ENCODE peak calls at places on chromosomes 3 and 15, in ten cellular contexts. One of them, this sample, is unnamed.

GRCh38 chr3:133663569-133664313 is 2.0 kb upstream of the TOPBP1 start:
- DNase-seq in right atrium auricular region: no peak
- DNase-seq in brain microvascular endothelial cell: peak; percentile 59
- DNase-seq in pancreas: no peak
- DNase-seq in HCT116: peak; percentile 63
- DNase-seq in body of pancreas: no peak
- DNase-seq in psoas muscle: no peak
- DNase-seq in spleen: no peak
- DNase-seq in CD8-positive, alpha-beta T cell: no peak
- DNase-seq in fibroblast of lung: peak; percentile 47
- DNase-seq in this sample: no peak

GRCh38 chr3:99537416-99537815 is 101.0 kb upstream of the COL8A1 start:
- DNase-seq in right atrium auricular region: no peak
- DNase-seq in brain microvascular endothelial cell: no peak
- DNase-seq in pancreas: no peak
- DNase-seq in HCT116: no peak
- DNase-seq in body of pancreas: no peak
- DNase-seq in psoas muscle: no peak
- DNase-seq in spleen: no peak
- DNase-seq in CD8-positive, alpha-beta T cell: no peak
- DNase-seq in fibroblast of lung: no peak
- DNase-seq in this sample: no peak

GRCh38 chr3:58524326-58524888 is 12.6 kb downstream of the ACOX2 start:
- DNase-seq in right atrium auricular region: peak; percentile 52
- DNase-seq in brain microvascular endothelial cell: no peak
- DNase-seq in pancreas: no peak
- DNase-seq in HCT116: no peak
- DNase-seq in body of pancreas: no peak
- DNase-seq in psoas muscle: no peak
- DNase-seq in spleen: no peak
- DNase-seq in CD8-positive, alpha-beta T cell: peak; percentile 34
- DNase-seq in fibroblast of lung: no peak
- DNase-seq in this sample: no peak

GRCh38 chr3:5846271-5846670 is 658.8 kb downstream of the EDEM1 start:
- DNase-seq in right atrium auricular region: no peak
- DNase-seq in brain microvascular endothelial cell: no peak
- DNase-seq in pancreas: no peak
- DNase-seq in HCT116: no peak
- DNase-seq in body of pancreas: no peak
- DNase-seq in psoas muscle: no peak
- DNase-seq in spleen: no peak
- DNase-seq in CD8-positive, alpha-beta T cell: no peak
- DNase-seq in fibroblast of lung: no peak
- DNase-seq in this sample: no peak

GRCh38 chr3:8283180-8283579 is 218.4 kb upstream of the LMCD1 start:
- DNase-seq in right atrium auricular region: no peak
- DNase-seq in brain microvascular endothelial cell: no peak
- DNase-seq in pancreas: no peak
- DNase-seq in HCT116: no peak
- DNase-seq in body of pancreas: no peak
- DNase-seq in psoas muscle: no peak
- DNase-seq in spleen: no peak
- DNase-seq in CD8-positive, alpha-beta T cell: no peak
- DNase-seq in fibroblast of lung: no peak
- DNase-seq in this sample: no peak

GRCh38 chr15:72566973-72567372 is 87.5 kb upstream of the GOLGA6B start:
- DNase-seq in right atrium auricular region: no peak
- DNase-seq in brain microvascular endothelial cell: no peak
- DNase-seq in pancreas: no peak
- DNase-seq in HCT116: no peak
- DNase-seq in body of pancreas: no peak
- DNase-seq in psoas muscle: no peak
- DNase-seq in spleen: no peak
- DNase-seq in CD8-positive, alpha-beta T cell: no peak
- DNase-seq in fibroblast of lung: no peak
- DNase-seq in this sample: no peak

GRCh38 chr3:188000361-188000861 is 153.5 kb upstream of the LPP start:
- DNase-seq in right atrium auricular region: no peak
- DNase-seq in brain microvascular endothelial cell: no peak
- DNase-seq in pancreas: peak; percentile 68
- DNase-seq in HCT116: no peak
- DNase-seq in body of pancreas: peak; percentile 43
- DNase-seq in psoas muscle: no peak
- DNase-seq in spleen: no peak
- DNase-seq in CD8-positive, alpha-beta T cell: no peak
- DNase-seq in fibroblast of lung: no peak
- DNase-seq in this sample: no peak

GRCh38 chr3:32817561-32818430 is at the start of gene TRIM71:
- DNase-seq in right atrium auricular region: no peak
- DNase-seq in brain microvascular endothelial cell: no peak
- DNase-seq in pancreas: no peak
- DNase-seq in HCT116: no peak
- DNase-seq in body of pancreas: no peak
- DNase-seq in psoas muscle: no peak
- DNase-seq in spleen: peak; percentile 69
- DNase-seq in CD8-positive, alpha-beta T cell: no peak
- DNase-seq in fibroblast of lung: no peak
- DNase-seq in this sample: no peak

GRCh38 chr3:179558742-179559364 is 3.9 kb upstream of the ACTL6A start:
- DNase-seq in right atrium auricular region: peak; percentile 80
- DNase-seq in brain microvascular endothelial cell: peak; percentile 80
- DNase-seq in pancreas: peak; percentile 23
- DNase-seq in HCT116: peak; percentile 57
- DNase-seq in body of pancreas: peak; percentile 49
- DNase-seq in psoas muscle: peak; percentile 36
- DNase-seq in spleen: peak; percentile 81
- DNase-seq in CD8-positive, alpha-beta T cell: no peak
- DNase-seq in fibroblast of lung: peak; percentile 58
- DNase-seq in this sample: peak; percentile 63

GRCh38 chr3:178562143-178562868 is 26.1 kb downstream of the KCNMB2 start:
- DNase-seq in right atrium auricular region: no peak
- DNase-seq in brain microvascular endothelial cell: peak; percentile 8
- DNase-seq in pancreas: no peak
- DNase-seq in HCT116: no peak
- DNase-seq in body of pancreas: no peak
- DNase-seq in psoas muscle: no peak
- DNase-seq in spleen: no peak
- DNase-seq in CD8-positive, alpha-beta T cell: no peak
- DNase-seq in fibroblast of lung: peak; percentile 18
- DNase-seq in this sample: no peak

GRCh38 chr3:66497982-66498671 is 2.7 kb downstream of the LRIG1 start:
- DNase-seq in right atrium auricular region: no peak
- DNase-seq in brain microvascular endothelial cell: no peak
- DNase-seq in pancreas: no peak
- DNase-seq in HCT116: no peak
- DNase-seq in body of pancreas: no peak
- DNase-seq in psoas muscle: no peak
- DNase-seq in spleen: no peak
- DNase-seq in CD8-positive, alpha-beta T cell: no peak
- DNase-seq in fibroblast of lung: no peak
- DNase-seq in this sample: no peak
- H3K27ac ChIP-seq in right atrium auricular region: peak overlapping the region; percentile 95
- H3K27ac ChIP-seq in brain microvascular endothelial cell: no peak overlapping the region
- H3K27ac ChIP-seq in pancreas: no peak overlapping the region
- H3K27ac ChIP-seq in HCT116: no peak overlapping the region
- H3K27ac ChIP-seq in body of pancreas: peak overlapping the region; percentile 85
- H3K27ac ChIP-seq in psoas muscle: peak overlapping the region; percentile 95
- H3K27ac ChIP-seq in spleen: no peak overlapping the region
- H3K27ac ChIP-seq in CD8-positive, alpha-beta T cell: no peak overlapping the region
- H3K27ac ChIP-seq in fibroblast of lung: no peak overlapping the region
- H3K27ac ChIP-seq in this sample: no peak overlapping the region

DNA sequence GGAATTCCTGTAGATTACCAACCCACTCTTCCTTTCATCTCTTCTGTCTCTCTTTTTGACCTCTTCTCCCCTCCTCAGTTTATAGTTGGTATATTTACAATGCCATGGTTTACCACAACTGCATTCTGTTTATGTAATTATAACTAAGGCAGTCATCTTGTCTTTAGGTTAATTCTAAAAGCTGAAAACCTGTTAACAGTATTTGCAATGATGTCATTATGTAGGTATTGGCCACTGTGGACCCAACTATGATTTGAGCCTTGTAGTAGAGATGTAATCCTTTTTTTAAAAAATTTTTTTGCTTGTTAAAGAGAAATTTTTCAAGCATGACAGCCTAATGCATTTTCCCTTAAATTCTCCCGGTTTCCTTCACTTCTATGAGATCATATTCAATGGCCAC is 30.7 kb upstream of the CHST2 start:
- DNase-seq in right atrium auricular region: no peak
- DNase-seq in brain microvascular endothelial cell: no peak
- DNase-seq in pancreas: no peak
- DNase-seq in HCT116: no peak
- DNase-seq in body of pancreas: no peak
- DNase-seq in psoas muscle: no peak
- DNase-seq in spleen: no peak
- DNase-seq in CD8-positive, alpha-beta T cell: no peak
- DNase-seq in fibroblast of lung: no peak
- DNase-seq in this sample: no peak
- TF ChIP-seq CTCF in right atrium auricular region: no peak
- TF ChIP-seq CTCF in brain microvascular endothelial cell: no peak
- TF ChIP-seq CTCF in pancreas: no peak
- TF ChIP-seq CTCF in HCT116: no peak
- TF ChIP-seq CTCF in body of pancreas: no peak
- TF ChIP-seq CTCF in psoas muscle: no peak
- TF ChIP-seq CTCF in spleen: no peak
- TF ChIP-seq CTCF in CD8-positive, alpha-beta T cell: no peak
- TF ChIP-seq CTCF in fibroblast of lung: no peak
- TF ChIP-seq CTCF in this sample: no peak

GRCh38 chr3:170896781-170897180 is 11.7 kb downstream of the EIF5A2 start:
- DNase-seq in right atrium auricular region: no peak
- DNase-seq in brain microvascular endothelial cell: no peak
- DNase-seq in pancreas: no peak
- DNase-seq in HCT116: no peak
- DNase-seq in body of pancreas: no peak
- DNase-seq in psoas muscle: no peak
- DNase-seq in spleen: no peak
- DNase-seq in CD8-positive, alpha-beta T cell: no peak
- DNase-seq in fibroblast of lung: no peak
- DNase-seq in this sample: no peak
- H3K27ac ChIP-seq in right atrium auricular region: no peak overlapping the region
- H3K27ac ChIP-seq in brain microvascular endothelial cell: no peak overlapping the region
- H3K27ac ChIP-seq in pancreas: no peak overlapping the region
- H3K27ac ChIP-seq in HCT116: no peak overlapping the region
- H3K27ac ChIP-seq in body of pancreas: no peak overlapping the region
- H3K27ac ChIP-seq in psoas muscle: no peak overlapping the region
- H3K27ac ChIP-seq in spleen: no peak overlapping the region
- H3K27ac ChIP-seq in CD8-positive, alpha-beta T cell: no peak overlapping the region
- H3K27ac ChIP-seq in fibroblast of lung: no peak overlapping the region
- H3K27ac ChIP-seq in this sample: no peak overlapping the region

GRCh38 chr15:101684877-101685276 is 32.7 kb upstream of the TM2D3 start:
- DNase-seq in right atrium auricular region: no peak
- DNase-seq in brain microvascular endothelial cell: no peak
- DNase-seq in pancreas: no peak
- DNase-seq in HCT116: no peak
- DNase-seq in body of pancreas: no peak
- DNase-seq in psoas muscle: no peak
- DNase-seq in spleen: no peak
- DNase-seq in CD8-positive, alpha-beta T cell: no peak
- DNase-seq in fibroblast of lung: no peak
- DNase-seq in this sample: no peak
- TF ChIP-seq CTCF in right atrium auricular region: no peak
- TF ChIP-seq CTCF in brain microvascular endothelial cell: no peak
- TF ChIP-seq CTCF in pancreas: no peak
- TF ChIP-seq CTCF in HCT116: no peak
- TF ChIP-seq CTCF in body of pancreas: no peak
- TF ChIP-seq CTCF in psoas muscle: no peak
- TF ChIP-seq CTCF in spleen: no peak
- TF ChIP-seq CTCF in CD8-positive, alpha-beta T cell: no peak
- TF ChIP-seq CTCF in fibroblast of lung: no peak
- TF ChIP-seq CTCF in this sample: no peak

GRCh38 chr3:53073553-53074365 is 27.9 kb upstream of the SFMBT1 start:
- DNase-seq in right atrium auricular region: no peak
- DNase-seq in brain microvascular endothelial cell: no peak
- DNase-seq in pancreas: no peak
- DNase-seq in HCT116: no peak
- DNase-seq in body of pancreas: no peak
- DNase-seq in psoas muscle: no peak
- DNase-seq in spleen: peak; percentile 65
- DNase-seq in CD8-positive, alpha-beta T cell: no peak
- DNase-seq in fibroblast of lung: no peak
- DNase-seq in this sample: no peak
- H3K27ac ChIP-seq in right atrium auricular region: peak overlapping the region; percentile 51
- H3K27ac ChIP-seq in brain microvascular endothelial cell: no peak overlapping the region
- H3K27ac ChIP-seq in pancreas: peak overlapping the region; percentile 68
- H3K27ac ChIP-seq in HCT116: peak overlapping the region; percentile 47
- H3K27ac ChIP-seq in body of pancreas: no peak overlapping the region
- H3K27ac ChIP-seq in psoas muscle: peak overlapping the region; percentile 50
- H3K27ac ChIP-seq in spleen: peak overlapping the region; percentile 80
- H3K27ac ChIP-seq in CD8-positive, alpha-beta T cell: peak overlapping the region; percentile 65
- H3K27ac ChIP-seq in fibroblast of lung: no peak overlapping the region
- H3K27ac ChIP-seq in this sample: peak overlapping the region; percentile 72

GRCh38 chr3:53941945-53942344 is 50.3 kb upstream of the SELENOK start:
- DNase-seq in right atrium auricular region: no peak
- DNase-seq in brain microvascular endothelial cell: no peak
- DNase-seq in pancreas: no peak
- DNase-seq in HCT116: no peak
- DNase-seq in body of pancreas: no peak
- DNase-seq in psoas muscle: no peak
- DNase-seq in spleen: no peak
- DNase-seq in CD8-positive, alpha-beta T cell: no peak
- DNase-seq in fibroblast of lung: peak; percentile 8
- DNase-seq in this sample: no peak
- TF ChIP-seq CTCF in right atrium auricular region: no peak
- TF ChIP-seq CTCF in brain microvascular endothelial cell: no peak
- TF ChIP-seq CTCF in pancreas: no peak
- TF ChIP-seq CTCF in HCT116: no peak
- TF ChIP-seq CTCF in body of pancreas: no peak
- TF ChIP-seq CTCF in psoas muscle: no peak
- TF ChIP-seq CTCF in spleen: no peak
- TF ChIP-seq CTCF in CD8-positive, alpha-beta T cell: no peak
- TF ChIP-seq CTCF in fibroblast of lung: peak; percentile 15
- TF ChIP-seq CTCF in this sample: peak; percentile 9

GRCh38 chr3:130929827-130930226 is 35.9 kb downstream of the ATP2C1 start:
- DNase-seq in right atrium auricular region: no peak
- DNase-seq in brain microvascular endothelial cell: no peak
- DNase-seq in pancreas: no peak
- DNase-seq in HCT116: no peak
- DNase-seq in body of pancreas: no peak
- DNase-seq in psoas muscle: no peak
- DNase-seq in spleen: no peak
- DNase-seq in CD8-positive, alpha-beta T cell: no peak
- DNase-seq in fibroblast of lung: no peak
- DNase-seq in this sample: no peak

GRCh38 chr3:130925628-130926027 is 31.7 kb downstream of the ATP2C1 start:
- DNase-seq in right atrium auricular region: no peak
- DNase-seq in brain microvascular endothelial cell: peak; percentile 62
- DNase-seq in pancreas: no peak
- DNase-seq in HCT116: no peak
- DNase-seq in body of pancreas: no peak
- DNase-seq in psoas muscle: no peak
- DNase-seq in spleen: no peak
- DNase-seq in CD8-positive, alpha-beta T cell: no peak
- DNase-seq in fibroblast of lung: peak; percentile 39
- DNase-seq in this sample: no peak

DNA sequence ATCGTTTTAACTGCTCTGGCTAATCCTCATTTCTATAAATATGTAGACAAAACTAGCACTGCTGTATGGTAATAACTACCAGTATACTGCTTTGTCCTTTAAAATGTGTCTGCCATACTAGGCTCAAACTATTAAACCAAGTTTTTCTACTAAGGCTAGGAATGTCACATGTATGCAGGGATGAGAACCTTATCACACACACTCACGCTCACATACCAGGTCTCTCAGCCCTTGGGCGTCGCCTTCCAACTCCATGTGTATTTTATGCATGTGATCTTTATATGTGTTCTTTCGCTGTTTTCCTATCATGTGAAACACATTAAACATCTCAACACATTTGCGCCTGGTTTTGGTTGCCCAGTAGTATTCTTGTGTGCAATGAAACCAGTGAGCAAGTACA is 32.6 kb downstream of the ATP2C1 start:
- DNase-seq in right atrium auricular region: no peak
- DNase-seq in brain microvascular endothelial cell: no peak
- DNase-seq in pancreas: no peak
- DNase-seq in HCT116: no peak
- DNase-seq in body of pancreas: no peak
- DNase-seq in psoas muscle: no peak
- DNase-seq in spleen: no peak
- DNase-seq in CD8-positive, alpha-beta T cell: no peak
- DNase-seq in fibroblast of lung: no peak
- DNase-seq in this sample: no peak
- H3K27ac ChIP-seq in right atrium auricular region: no peak overlapping the region
- H3K27ac ChIP-seq in brain microvascular endothelial cell: peak overlapping the region; percentile 87
- H3K27ac ChIP-seq in pancreas: no peak overlapping the region
- H3K27ac ChIP-seq in HCT116: no peak overlapping the region
- H3K27ac ChIP-seq in body of pancreas: no peak overlapping the region
- H3K27ac ChIP-seq in psoas muscle: no peak overlapping the region
- H3K27ac ChIP-seq in spleen: no peak overlapping the region
- H3K27ac ChIP-seq in CD8-positive, alpha-beta T cell: no peak overlapping the region
- H3K27ac ChIP-seq in fibroblast of lung: no peak overlapping the region
- H3K27ac ChIP-seq in this sample: no peak overlapping the region

This sample was measured in Panc1.